ENCODE peak calls at places on chromosome 9, in five cellular contexts. Z is pancreas, Y is uterus, X is stomach, E is mucosa of descending colon. N is an unnamed sample. For H3K36me3, the result is how much of the 10 kb centered on the place peaks cover.

GRCh38 chr9:79617395-79617794 is 45.6 kb downstream of the TLE4 start:
- DNase-seq in E (peak), Z (no peak), Y (peak), X (peak), N (no peak)

GRCh38 chr9:8186553-8186952 is 387.0 kb upstream of the DMAC1 start:
- DNase-seq in X (no peak), Y (no peak), Z (no peak), E (no peak), N (no peak)

GRCh38 chr9:76704601-76705204 is 59.5 kb upstream of the PCA3 start:
- DNase-seq in X (no peak), E (peak), Y (no peak), Z (no peak), N (no peak)

GRCh38 chr9:13033959-13034695 is 245.4 kb downstream of the MPDZ start:
- DNase-seq in Z (peak), X (peak), Y (peak), E (peak), N (no peak)

GRCh38 chr9:27436234-27436633 is 87.9 kb upstream of the IFNK start:
- DNase-seq in Z (peak), E (no peak), X (peak), Y (no peak), N (no peak)

GRCh38 chr9:127153484-127153883 is 31.0 kb upstream of the ANGPTL2 start:
- DNase-seq in Y (peak), Z (peak), E (no peak), X (peak), N (no peak)

GRCh38 chr9:36023260-36024048 is 13.3 kb upstream of the RECK start:
- DNase-seq in E (peak), Y (peak), Z (peak), X (peak), N (peak)

GRCh38 chr9:3848445-3849114 is 322.8 kb upstream of the RFX3 start:
- DNase-seq in E (peak), Z (no peak), X (no peak), Y (no peak), N (no peak)

GRCh38 chr9:6367128-6367741 is 39.1 kb downstream of the TPD52L3 start:
- DNase-seq in Z (no peak), E (no peak), Y (no peak), X (no peak), N (no peak)

GRCh38 chr9:131148966-131149677 is 23.7 kb downstream of the NUP214 start:
- DNase-seq in Z (no peak), X (no peak), E (no peak), Y (no peak), N (no peak)

GRCh38 chr9:17394868-17395488 is 183.9 kb upstream of the SH3GL2 start:
- DNase-seq in Z (no peak), E (no peak), Y (no peak), X (no peak), N (no peak)

GRCh38 chr9:127711831-127712274 is 3.6 kb downstream of the PTRH1 start:
- DNase-seq in E (no peak), X (no peak), Y (no peak), Z (no peak), N (no peak)

GRCh38 chr9:137138701-137139467 is at the start of gene GRIN1:
- DNase-seq in X (no peak), E (peak), Y (no peak), Z (no peak), N (no peak)

GRCh38 chr9:106960238-106960637 is 97.3 kb downstream of the ZNF462 start:
- DNase-seq in Z (no peak), E (no peak), X (no peak), Y (no peak), N (no peak)

GRCh38 chr9:23622396-23622795 is 203.6 kb downstream of the ELAVL2 start:
- DNase-seq in E (no peak), X (no peak), Y (no peak), Z (no peak), N (no peak)

GRCh38 chr9:110950041-110950645 is 88.1 kb downstream of the LPAR1 start:
- DNase-seq in X (no peak), E (no peak), Z (no peak), Y (no peak), N (no peak)

GRCh38 chr9:106769331-106769730 is 93.6 kb upstream of the ZNF462 start:
- DNase-seq in X (no peak), Z (no peak), E (no peak), Y (no peak), N (no peak)

GRCh38 chr9:16413509-16414016 is 456.9 kb downstream of the BNC2 start:
- DNase-seq in E (no peak), Z (no peak), Y (peak), X (no peak), N (no peak)

GRCh38 chr9:114299286-114300152 is 23.4 kb upstream of the ORM1 start:
- DNase-seq in Z (no peak), Y (peak), X (peak), E (no peak), N (peak)
- H3K36me3 ChIP-seq in Z (under half), Y (under half), X (under half), E (under half), N (under half)

GRCh38 chr9:121758693-121759092 is 107.3 kb downstream of the DAB2IP start:
- DNase-seq in E (no peak), Y (no peak), X (no peak), Z (no peak), N (no peak)
- H3K36me3 ChIP-seq in E (under half), Y (under half), X (half or more), Z (under half), N (half or more)

GRCh38 chr9:134844821-134845220 is 35.8 kb upstream of the FCN2 start:
- DNase-seq in Y (no peak), Z (no peak), E (no peak), X (no peak), N (no peak)
- H3K36me3 ChIP-seq in Y (under half), Z (under half), E (under half), X (under half), N (under half)

GRCh38 chr9:92270511-92270910 is 23.0 kb downstream of the IARS1 start:
- DNase-seq in Y (no peak), Z (no peak), E (no peak), X (no peak), N (no peak)
- H3K36me3 ChIP-seq in Y (under half), Z (under half), E (under half), X (half or more), N (under half)

DNA sequence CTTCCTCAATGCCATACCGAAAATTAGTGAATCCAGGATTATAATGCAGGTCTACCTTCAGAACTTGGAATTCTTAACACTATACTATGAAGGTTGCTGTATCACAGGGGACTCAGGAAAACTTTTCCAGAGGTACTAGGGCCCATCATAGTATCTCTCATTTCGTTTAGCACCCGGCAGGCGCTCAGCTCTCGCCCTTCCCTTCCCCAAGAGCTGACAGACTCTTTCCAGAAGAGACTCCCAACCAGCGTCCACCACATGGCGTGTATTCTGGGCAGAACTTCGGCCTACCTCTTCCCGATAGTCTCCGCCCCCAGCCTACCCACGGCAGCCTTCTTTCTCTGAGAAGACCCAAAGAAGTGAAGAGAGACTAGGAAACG is 271 bp downstream of the NOL8 start:
- DNase-seq in Y (no peak), X (no peak), E (no peak), Z (no peak), N (no peak)
- H3K36me3 ChIP-seq in Y (under half), X (under half), E (under half), Z (under half), N (under half)

GRCh38 chr9:114002986-114003740 is 74.9 kb downstream of the AMBP start:
- DNase-seq in Z (peak), E (no peak), X (peak), Y (peak), N (peak)
- H3K36me3 ChIP-seq in Z (under half), E (under half), X (half or more), Y (under half), N (under half)

DNA sequence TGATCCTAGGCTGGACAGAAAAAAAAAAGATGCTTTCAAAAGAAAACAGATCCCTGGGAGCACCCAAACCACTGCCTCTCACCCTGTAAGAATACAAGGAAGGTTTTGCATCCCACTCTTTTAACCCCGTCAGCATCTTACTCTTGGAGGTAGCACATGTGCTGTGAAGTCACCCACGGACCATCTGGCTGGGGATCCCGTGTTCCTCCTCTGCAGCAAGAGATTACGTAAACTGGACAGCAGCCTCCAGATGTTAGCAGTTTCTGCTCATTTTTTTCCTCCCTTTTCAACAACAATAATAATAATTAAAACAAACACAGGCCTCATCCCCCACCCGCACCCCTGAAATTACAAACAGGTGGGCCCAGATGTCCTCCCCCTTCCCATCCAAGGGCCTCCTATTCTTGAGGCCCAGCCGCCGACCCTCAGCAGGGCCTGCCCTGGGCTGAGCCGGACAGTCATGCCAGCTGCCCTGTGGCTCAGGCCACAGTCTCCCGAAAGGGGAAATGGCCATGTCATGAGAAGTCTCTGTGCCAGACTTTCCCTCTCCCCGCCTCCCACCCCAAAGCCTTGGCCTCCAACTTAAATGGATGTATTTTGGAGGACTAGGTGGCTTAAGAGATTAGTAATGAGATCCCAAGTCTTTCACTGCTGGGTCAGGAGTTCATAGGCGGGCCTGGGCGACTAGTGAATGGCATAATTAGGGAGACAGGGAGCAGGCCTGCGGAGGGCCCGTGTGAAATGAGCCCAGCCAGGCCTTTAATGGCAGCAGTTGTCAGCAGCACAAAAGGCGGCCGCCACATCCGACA is 165.1 kb downstream of the PAPPA start:
- DNase-seq in Z (no peak), Y (peak), X (no peak), E (peak), N (no peak)
- H3K36me3 ChIP-seq in Z (under half), Y (under half), X (under half), E (under half), N (under half)

GRCh38 chr9:21392270-21392669 is 7.1 kb upstream of the IFNA2 start:
- DNase-seq in Z (no peak), X (no peak), Y (no peak), E (no peak), N (no peak)
- H3K36me3 ChIP-seq in Z (under half), X (under half), Y (under half), E (under half), N (under half)

GRCh38 chr9:128792978-128793686 is 6.1 kb downstream of the TBC1D13 start:
- DNase-seq in X (no peak), Z (peak), Y (no peak), E (no peak), N (no peak)
- H3K36me3 ChIP-seq in X (half or more), Z (under half), Y (under half), E (under half), N (half or more)

N was measured in Peyer's patch.